ENCODE peak calls at places on chromosome 10, in eight cellular contexts. V is IMR-90; X is mesothelial cell of epicardium; D is fibroblast of mammary gland; Y is nephron progenitor cell; P is GM19239; E is stimulated activated CD4-positive, alpha-beta T cell treated with anti-CD3 and anti-CD28 coated beads, Interleukin-4, amount 100 ng/mL, for 1 hour; U is endothelial cell. M is an unnamed sample.
A peak's percentile ranks its signal among the peaks of the same experiment; 100 is the strongest.

GRCh38 chr10:1183033-1183396 is 126.8 kb downstream of the WDR37 start:
- DNase-seq in V (no peak), X (no peak), D (no peak), Y (no peak), P (no peak), E (no peak), U (no peak), M (no peak)

GRCh38 chr10:48466611-48467240 is 138.1 kb downstream of the ARHGAP22 start:
- DNase-seq in V (no peak), X (peak; percentile 34), D (no peak), Y (no peak), P (no peak), E (no peak), U (no peak), M (no peak)

GRCh38 chr10:124003481-124004371 is 89.7 kb downstream of the CHST15 start:
- DNase-seq in V (no peak), X (peak; percentile 36), D (no peak), Y (no peak), P (no peak), E (no peak), U (no peak), M (no peak)

GRCh38 chr10:114548662-114549061 is 109.4 kb downstream of the ABLIM1 start:
- DNase-seq in V (peak; percentile 56), X (no peak), D (peak; percentile 70), Y (peak; percentile 37), P (no peak), E (no peak), U (peak; percentile 43), M (peak; percentile 40)

GRCh38 chr10:103618575-103619423 is 125.3 kb downstream of the NEURL1 start:
- DNase-seq in V (no peak), X (no peak), D (peak; percentile 83), Y (no peak), P (no peak), E (no peak), U (no peak), M (no peak)

GRCh38 chr10:2700626-2701305 is 366.6 kb upstream of the PFKP start:
- DNase-seq in V (no peak), X (no peak), D (no peak), Y (no peak), P (peak; percentile 23), E (no peak), U (no peak), M (no peak)

GRCh38 chr10:117134084-117135025 is 3.7 kb downstream of the VAX1 start:
- DNase-seq in V (no peak), X (no peak), D (no peak), Y (peak; percentile 56), P (peak; percentile 14), E (no peak), U (peak; percentile 64), M (no peak)

GRCh38 chr10:75809003-75809402 is 377.6 kb downstream of the LRMDA start:
- DNase-seq in V (no peak), X (no peak), D (no peak), Y (no peak), P (no peak), E (no peak), U (no peak), M (no peak)

GRCh38 chr10:101041252-101041761 is 10.3 kb downstream of the SFXN3 start:
- DNase-seq in V (peak; percentile 88), X (peak; percentile 80), D (peak; percentile 89), Y (peak; percentile 78), P (peak; percentile 78), E (peak; percentile 68), U (peak; percentile 77), M (peak; percentile 82)

GRCh38 chr10:110612073-110612472 is 32.1 kb upstream of the RBM20 start:
- DNase-seq in V (no peak), X (no peak), D (no peak), Y (no peak), P (no peak), E (no peak), U (no peak), M (no peak)

GRCh38 chr10:78332699-78333098 is 299.0 kb downstream of the RPS24 start:
- DNase-seq in V (no peak), X (peak; percentile 13), D (no peak), Y (no peak), P (no peak), E (no peak), U (no peak), M (no peak)

GRCh38 chr10:123150986-123151738 is 3.0 kb upstream of the BUB3 start:
- DNase-seq in V (peak; percentile 9), X (no peak), D (no peak), Y (peak; percentile 53), P (no peak), E (no peak), U (peak; percentile 48), M (peak; percentile 71)

GRCh38 chr10:110858297-110858934 is 13.3 kb upstream of the PDCD4 start:
- DNase-seq in V (no peak), X (no peak), D (no peak), Y (no peak), P (no peak), E (no peak), U (no peak), M (no peak)

GRCh38 chr10:117221156-117221711 is 19.7 kb upstream of the SLC18A2 start:
- DNase-seq in V (peak; percentile 1), X (no peak), D (peak; percentile 31), Y (no peak), P (no peak), E (no peak), U (no peak), M (no peak)

GRCh38 chr10:116665541-116666125 is 44.9 kb downstream of the PNLIPRP2 start:
- DNase-seq in V (peak; percentile 5), X (no peak), D (peak; percentile 15), Y (no peak), P (no peak), E (no peak), U (no peak), M (no peak)